ENCODE peak calls at places on chromosomes 16 and 17, in six cellular contexts. S is breast epithelium, W is GM12892, N is endothelial cell of umbilical vein, U is stomach, A is prostate gland. I is an unnamed sample.

GRCh38 chr17:68981288-68981687 is 26.1 kb upstream of the ABCA8 start:
- DNase-seq in U (peak), S (no peak), W (no peak), A (no peak), N (peak), I (peak)

GRCh38 chr17:71753070-71753469 is 367.8 kb upstream of the SOX9 start:
- DNase-seq in U (no peak), A (no peak), N (no peak), W (no peak), S (no peak), I (no peak)

GRCh38 chr17:44218344-44219125 is 940 bp downstream of the UBTF start:
- DNase-seq in S (peak), W (peak), A (peak), U (peak), N (peak), I (peak)

GRCh38 chr17:57027852-57028251 is 49.9 kb downstream of the SCPEP1 start:
- DNase-seq in U (no peak), S (no peak), N (no peak), A (no peak), W (no peak), I (no peak)

GRCh38 chr16:70254095-70254964 is 2.6 kb upstream of the EXOSC6 start:
- DNase-seq in A (no peak), N (no peak), S (no peak), W (no peak), U (no peak), I (no peak)

GRCh38 chr17:78341559-78342437 is 18.1 kb downstream of the SOCS3 start:
- DNase-seq in A (peak), S (peak), W (no peak), N (peak), U (peak), I (peak)

GRCh38 chr17:74738051-74738996 is 1.3 kb downstream of the RAB37 start:
- DNase-seq in W (peak), U (peak), A (no peak), S (no peak), N (no peak), I (no peak)

GRCh38 chr17:76612977-76613851 is 27.6 kb upstream of the ST6GALNAC2 start:
- DNase-seq in U (no peak), W (no peak), S (no peak), A (no peak), N (no peak), I (no peak)

GRCh38 chr16:84765606-84766580 is 53.9 kb upstream of the CRISPLD2 start:
- DNase-seq in U (no peak), S (no peak), N (no peak), W (no peak), A (no peak), I (peak)

GRCh38 chr16:12186774-12187335 is 210.3 kb downstream of the SNX29 start:
- DNase-seq in U (no peak), A (no peak), N (peak), S (no peak), W (no peak), I (no peak)

GRCh38 chr16:74605332-74605731 is 1.6 kb downstream of the GLG1 start:
- DNase-seq in U (no peak), S (no peak), A (no peak), W (no peak), N (peak), I (no peak)

GRCh38 chr16:8718753-8719386 is 44.5 kb downstream of the ABAT start:
- DNase-seq in U (no peak), A (peak), S (no peak), N (no peak), W (no peak), I (no peak)

DNA sequence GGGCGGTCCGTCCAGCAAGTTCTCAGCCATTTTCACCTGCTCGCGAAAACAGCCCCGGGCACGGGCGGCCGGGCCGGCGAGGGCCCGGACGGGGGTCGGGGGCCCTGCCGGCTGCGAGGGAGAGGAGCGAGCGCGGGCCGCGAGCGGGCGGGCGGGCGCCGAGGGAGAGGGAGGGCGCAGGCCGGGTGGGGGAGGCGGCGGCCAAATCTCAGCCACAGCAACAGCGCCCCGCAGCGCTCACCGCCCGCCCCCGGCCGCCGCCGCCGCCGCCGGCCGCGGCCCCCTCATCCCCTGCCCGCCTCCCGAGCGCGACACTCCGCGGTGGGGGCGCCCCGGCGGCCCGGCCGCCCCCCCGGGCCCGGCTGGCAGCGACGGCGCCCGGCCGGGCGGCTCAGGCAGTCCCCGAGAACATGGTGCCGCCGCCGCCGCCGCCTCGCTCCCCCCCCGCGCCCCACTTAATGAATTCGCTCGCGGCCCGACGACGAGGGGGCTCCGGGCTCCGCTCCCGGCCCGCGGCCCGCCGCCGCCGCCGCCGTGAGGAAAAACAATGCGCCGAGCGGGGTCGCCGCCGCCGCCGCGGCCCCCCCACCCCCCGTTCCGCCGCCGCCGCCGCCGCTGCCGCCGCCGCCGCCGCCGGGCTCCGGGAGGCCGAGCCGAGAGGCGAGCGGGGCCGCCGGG is 487 bp downstream of the CREBBP start:
- DNase-seq in W (peak), U (peak), A (peak), S (peak), N (peak), I (peak)
- TF ChIP-seq POLR2A in W (no peak), U (no peak), A (no peak), S (no peak), N (no peak), I (no peak)

GRCh38 chr17:9023389-9024210 is 2.3 kb downstream of the NTN1 start:
- DNase-seq in S (no peak), W (no peak), N (no peak), U (no peak), A (no peak), I (no peak)
- TF ChIP-seq POLR2AphosphoS5 in S (no peak), W (no peak), N (no peak), U (no peak), A (no peak), I (no peak)

DNA sequence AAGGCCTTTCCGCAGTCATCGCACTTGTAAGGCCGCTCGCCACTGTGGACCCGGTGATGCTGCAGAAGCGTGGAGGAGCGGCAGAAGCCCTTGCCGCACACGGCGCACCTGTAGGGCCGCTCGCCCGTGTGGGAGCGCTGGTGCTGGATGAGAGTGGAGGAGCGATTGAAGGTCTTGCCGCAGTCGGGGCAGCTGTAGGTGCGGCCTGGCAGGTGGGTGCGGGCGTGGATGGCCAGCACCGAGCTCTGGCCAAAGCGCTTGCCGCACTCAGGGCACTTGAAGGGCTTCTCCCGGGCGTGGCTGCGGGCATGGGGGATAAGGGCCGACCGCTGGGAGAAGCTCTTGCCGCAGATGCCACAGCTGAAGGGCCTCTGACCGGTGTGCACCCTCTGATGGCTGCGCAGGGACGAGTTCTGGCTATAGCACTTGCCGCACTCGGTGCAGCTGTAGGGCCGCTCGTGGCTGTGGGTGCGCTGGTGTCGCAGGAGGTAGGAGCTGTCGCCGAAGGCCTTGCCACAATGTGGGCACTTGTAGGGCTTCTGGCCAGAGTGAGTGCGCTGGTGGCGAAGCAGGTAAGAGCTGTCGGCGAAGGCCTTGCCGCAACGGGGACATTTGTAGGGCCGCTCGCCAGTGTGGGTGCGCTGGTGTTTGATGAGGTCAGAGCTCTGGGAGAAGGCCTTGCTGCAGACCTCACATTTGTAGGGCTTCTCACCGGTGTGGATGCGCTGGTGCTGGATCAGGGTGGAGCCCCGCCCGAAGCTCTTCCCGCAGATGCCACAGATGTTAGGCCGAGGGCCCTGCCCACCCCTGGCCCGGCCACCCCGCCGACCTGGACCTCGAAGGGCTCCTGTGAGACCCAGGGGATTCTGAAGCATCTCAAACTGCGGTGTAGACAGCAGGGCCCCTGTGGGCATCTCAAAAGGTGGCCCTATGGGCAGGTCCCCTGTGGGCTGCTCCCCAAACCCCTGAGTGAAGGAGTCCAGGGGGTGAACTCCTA is 1.5 kb downstream of the ZNF768 start:
- DNase-seq in W (no peak), N (no peak), U (no peak), A (no peak), S (no peak), I (no peak)
- TF ChIP-seq POLR2A in W (no peak), N (no peak), U (no peak), A (no peak), S (no peak), I (no peak)

GRCh38 chr17:82217530-82218204 is 5.0 kb upstream of the CCDC57 start:
- DNase-seq in A (no peak), W (no peak), U (peak), N (peak), S (no peak), I (peak)
- TF ChIP-seq POLR2AphosphoS5 in A (no peak), W (no peak), U (no peak), N (peak), S (no peak), I (no peak)

DNA sequence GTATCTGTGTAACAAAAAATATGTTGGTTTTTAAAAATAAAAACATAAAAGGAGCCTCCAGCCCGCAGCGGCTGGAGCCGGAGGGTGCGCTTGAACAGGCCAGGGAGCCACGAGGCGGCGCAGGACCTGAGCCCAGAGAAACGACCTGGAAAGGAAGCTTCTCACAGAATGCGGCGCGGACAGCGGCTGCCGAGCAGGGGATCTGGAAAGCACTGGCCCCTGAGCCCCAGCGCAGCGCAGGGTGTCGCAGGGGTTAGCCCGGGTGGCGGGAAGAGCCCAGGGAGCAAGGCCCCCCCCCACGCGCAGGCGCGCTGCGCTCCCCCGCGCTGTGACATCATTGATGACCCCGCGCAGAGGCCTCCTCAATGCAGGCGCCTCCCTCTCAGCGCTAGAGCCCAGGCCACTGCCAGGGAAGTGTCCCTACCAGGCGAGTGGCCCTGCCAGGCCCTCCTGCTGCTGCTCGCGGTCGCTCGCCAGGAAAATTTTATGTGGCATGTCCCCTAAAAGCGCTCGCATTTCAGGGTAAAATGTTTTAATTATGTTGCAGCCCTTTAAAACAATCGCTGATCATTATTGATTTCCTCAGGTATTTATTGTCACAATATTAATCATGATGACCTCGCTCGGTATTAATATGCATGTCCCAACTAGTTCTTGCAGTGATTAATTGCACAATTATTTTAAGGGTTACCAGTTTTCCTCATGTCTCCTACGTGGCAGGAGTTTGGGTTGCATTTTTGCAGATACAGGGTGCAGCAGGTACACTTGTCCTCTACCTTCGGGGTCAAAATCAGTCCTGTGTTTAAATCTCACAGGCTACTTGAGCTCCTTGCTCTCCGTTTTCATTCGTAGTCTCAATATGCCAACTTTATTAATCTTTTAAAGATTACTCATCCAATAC is 134.2 kb downstream of the USP22 start:
- DNase-seq in A (peak), W (peak), U (peak), S (peak), N (peak), I (peak)
- TF ChIP-seq POLR2A in A (peak), W (peak), U (no peak), S (no peak), N (no peak), I (no peak)

I was measured in sigmoid colon.